ENCODE peak calls at places on chromosomes 3 and 15, in six cellular contexts. T, Z, N, L, O and H are unnamed samples.

GRCh38 chr3:187750041-187750512 is 4.8 kb upstream of the BCL6 start:
- DNase-seq in T (no peak), Z (peak; percentile 91), N (peak; percentile 74), L (peak; percentile 16), O (peak; percentile 82), H (no peak)

GRCh38 chr3:177126015-177126773 is 71.1 kb downstream of the TBL1XR1 start:
- DNase-seq in T (no peak), Z (no peak), N (no peak), L (no peak), O (no peak), H (no peak)

GRCh38 chr3:155024006-155024638 is 56.0 kb upstream of the MME start:
- DNase-seq in T (no peak), Z (no peak), N (no peak), L (no peak), O (no peak), H (no peak)

GRCh38 chr3:10994311-10994710 is 1.8 kb downstream of the SLC6A1 start:
- DNase-seq in T (no peak), Z (no peak), N (no peak), L (no peak), O (no peak), H (no peak)

GRCh38 chr3:101724329-101725191 is at the start of gene CEP97:
- DNase-seq in T (peak; percentile 91), Z (peak; percentile 84), N (peak; percentile 90), L (peak; percentile 76), O (peak; percentile 87), H (peak; percentile 94)

GRCh38 chr15:92574161-92574560 is 81.4 kb downstream of the FAM174B start:
- DNase-seq in T (no peak), Z (no peak), N (no peak), L (no peak), O (no peak), H (no peak)

GRCh38 chr15:78604420-78604819 is 16.4 kb downstream of the CHRNA3 start:
- DNase-seq in T (no peak), Z (no peak), N (peak; percentile 20), L (no peak), O (no peak), H (no peak)

GRCh38 chr15:27894645-27895044 is 204.5 kb downstream of the OCA2 start:
- DNase-seq in T (no peak), Z (no peak), N (no peak), L (no peak), O (no peak), H (no peak)

GRCh38 chr3:24128195-24129005 is 183.3 kb downstream of the NR1D2 start:
- DNase-seq in T (no peak), Z (no peak), N (no peak), L (no peak), O (peak; percentile 8), H (no peak)

GRCh38 chr3:118055381-118055780 is 979.3 kb downstream of the IGSF11 start:
- DNase-seq in T (no peak), Z (no peak), N (no peak), L (no peak), O (no peak), H (no peak)

DNA sequence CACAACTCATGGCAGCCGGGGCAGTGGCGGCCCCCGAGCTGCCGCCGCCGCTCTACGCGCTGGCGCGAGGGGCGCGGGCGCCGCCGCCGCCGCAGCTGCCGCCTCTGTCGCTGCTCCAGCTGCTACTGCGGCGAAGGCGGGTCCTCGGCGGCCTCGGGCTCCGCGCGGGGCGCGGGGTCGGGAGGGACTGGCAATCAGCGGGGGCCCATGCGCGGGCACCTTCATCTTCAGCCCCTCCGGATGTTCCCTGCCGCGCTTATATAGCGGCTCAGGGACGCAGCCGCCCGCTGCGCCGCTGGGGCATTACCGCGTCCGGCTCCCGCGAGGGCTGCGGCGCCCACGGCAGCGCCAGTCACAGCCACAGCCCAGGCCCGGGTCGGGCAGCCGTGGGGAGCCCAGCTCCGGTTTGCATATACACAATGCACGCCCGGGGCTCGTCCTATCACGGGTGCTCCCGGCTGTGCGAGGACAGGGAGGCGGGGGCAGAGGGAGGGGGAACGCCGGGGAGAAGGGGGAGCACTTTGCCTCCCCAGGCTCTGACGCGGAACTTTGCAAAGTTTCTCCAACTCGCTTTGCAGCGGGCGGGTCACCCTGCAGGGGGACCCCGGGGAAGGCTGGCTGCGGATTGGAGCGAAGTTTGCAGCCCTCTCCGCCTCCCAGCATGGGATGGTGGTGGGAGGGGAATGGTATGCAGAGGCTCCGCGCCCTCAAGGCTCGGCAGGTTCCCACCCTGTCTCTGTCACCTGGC is at the start of gene VGLL3:
- DNase-seq in T (peak; percentile 76), Z (peak; percentile 72), N (peak; percentile 49), L (peak; percentile 64), O (no peak), H (no peak)
- TF ChIP-seq POLR2A in T (no peak), Z (peak; percentile 66), N (peak; percentile 50), L (peak; percentile 35), O (no peak), H (no peak)

GRCh38 chr3:142151828-142152227 is 2.5 kb upstream of the TFDP2 start:
- DNase-seq in T (no peak), Z (no peak), N (no peak), L (no peak), O (no peak), H (no peak)

GRCh38 chr3:142152349-142152748 is 3.0 kb upstream of the TFDP2 start:
- DNase-seq in T (no peak), Z (no peak), N (no peak), L (no peak), O (no peak), H (peak; percentile 22)

GRCh38 chr3:142150271-142150670 is 927 bp upstream of the TFDP2 start:
- DNase-seq in T (no peak), Z (no peak), N (no peak), L (no peak), O (no peak), H (no peak)

GRCh38 chr3:142151240-142151639 is 1.9 kb upstream of the TFDP2 start:
- DNase-seq in T (no peak), Z (no peak), N (no peak), L (no peak), O (no peak), H (no peak)

GRCh38 chr3:142148871-142149860 is at the start of gene TFDP2:
- DNase-seq in T (peak; percentile 91), Z (peak; percentile 88), N (peak; percentile 92), L (peak; percentile 87), O (peak; percentile 57), H (peak; percentile 92)
- TF ChIP-seq POLR2A in T (no peak), Z (peak; percentile 74), N (peak; percentile 76), L (no peak), O (no peak), H (peak; percentile 73)

GRCh38 chr3:112640864-112641751 is at the start of gene CCDC80:
- DNase-seq in T (no peak), Z (no peak), N (no peak), L (peak; percentile 75), O (peak; percentile 59), H (no peak)
- TF ChIP-seq POLR2A in T (no peak), Z (peak; percentile 86), N (peak; percentile 57), L (peak; percentile 92), O (peak; percentile 99), H (no peak)

DNA sequence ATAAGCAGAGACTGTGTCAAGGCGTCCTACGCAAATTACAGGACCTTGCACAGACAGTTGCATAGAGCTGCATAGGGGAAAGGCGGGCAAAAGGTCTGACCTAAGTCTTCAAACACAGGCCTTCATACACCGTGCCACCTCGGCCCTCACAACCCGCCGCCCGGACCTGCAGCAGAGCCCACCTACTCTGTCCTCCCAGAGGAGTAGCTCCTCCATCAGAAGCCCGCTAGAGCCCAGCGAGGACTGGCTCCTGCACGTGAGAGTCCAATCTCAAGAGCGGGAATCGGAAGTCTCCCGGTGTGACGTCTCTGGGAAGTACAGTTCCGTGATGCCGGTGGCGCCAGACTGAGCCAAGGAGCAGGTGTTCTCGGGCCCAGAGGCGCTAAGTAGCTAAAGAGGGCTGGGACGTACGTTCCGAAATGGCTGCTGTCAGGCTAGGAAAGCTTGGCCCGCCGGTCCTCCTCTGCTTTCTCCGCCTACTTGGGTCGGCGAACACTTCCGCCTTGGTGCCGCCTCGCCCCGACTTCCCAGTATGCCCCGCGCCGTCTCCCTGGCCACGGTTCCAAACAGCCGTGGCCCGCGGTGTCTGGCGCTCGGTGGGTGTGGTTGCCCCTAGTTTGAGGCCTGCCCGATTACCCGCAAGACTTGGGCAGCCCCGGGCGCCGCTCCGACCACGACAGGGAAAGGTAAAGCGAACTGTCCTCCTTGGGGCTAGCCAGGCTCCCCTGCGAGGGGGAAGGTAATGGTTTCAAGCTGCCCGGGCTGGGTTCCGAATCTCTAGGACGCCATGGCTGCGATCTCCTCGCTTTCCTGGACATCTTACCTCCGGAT is at the start of the genes ASTE1 and NEK11:
- DNase-seq in T (peak; percentile 89), Z (peak; percentile 87), N (peak; percentile 93), L (peak; percentile 58), O (peak; percentile 49), H (peak; percentile 93)
- TF ChIP-seq POLR2A in T (no peak), Z (peak; percentile 82), N (peak; percentile 84), L (peak; percentile 62), O (peak; percentile 36), H (peak; percentile 93)

GRCh38 chr15:45635191-45635638 is 386 bp downstream of the SQOR start:
- DNase-seq in T (peak; percentile 51), Z (peak; percentile 77), N (peak; percentile 82), L (peak; percentile 36), O (no peak), H (peak; percentile 42)

GRCh38 chr15:45638641-45639040 is 3.8 kb downstream of the SQOR start:
- DNase-seq in T (no peak), Z (no peak), N (no peak), L (no peak), O (no peak), H (no peak)

GRCh38 chr15:45635763-45636292 is 999 bp downstream of the SQOR start:
- DNase-seq in T (no peak), Z (no peak), N (no peak), L (no peak), O (no peak), H (no peak)

GRCh38 chr15:45634442-45635190 is at the start of gene SQOR:
- DNase-seq in T (peak; percentile 88), Z (peak; percentile 96), N (peak; percentile 93), L (peak; percentile 61), O (peak; percentile 73), H (peak; percentile 55)

DNA sequence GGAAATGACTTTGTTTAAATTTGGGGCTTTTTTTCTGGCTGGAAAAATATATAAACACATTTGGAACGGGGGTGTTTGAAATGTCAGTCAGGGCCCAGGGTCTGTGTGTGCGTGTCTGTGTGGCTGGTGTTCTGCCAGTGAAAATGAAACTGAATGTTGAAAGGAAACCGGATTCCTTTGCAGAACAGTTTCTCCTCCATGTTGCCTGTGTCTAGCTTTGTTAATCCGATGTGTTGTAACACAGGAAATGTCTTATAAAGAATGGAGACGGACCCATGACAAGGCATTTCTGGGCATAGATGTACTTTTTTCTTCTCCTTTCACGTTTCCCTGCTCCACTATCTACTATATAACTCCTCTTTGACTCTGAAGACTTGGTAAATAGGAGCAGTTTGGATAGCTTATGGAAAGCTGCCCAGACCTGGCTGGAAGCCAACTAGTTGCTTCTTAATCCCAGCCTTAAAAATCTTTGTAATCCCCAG is 2.8 kb downstream of the SQOR start:
- DNase-seq in T (peak; percentile 67), Z (peak; percentile 53), N (peak; percentile 71), L (peak; percentile 32), O (no peak), H (peak; percentile 48)
- TF ChIP-seq POLR2A in T (no peak), Z (no peak), N (no peak), L (no peak), O (no peak), H (no peak)